ENCODE peak calls at places on chromosomes 12 and 14, in nine cellular contexts. U is BJ; P is OCI-LY7; I is CD4-positive, alpha-beta memory T cell; C is mesendoderm; H is stomach; Z is CD4-positive, CD25-positive, alpha-beta regulatory T cell; R is sigmoid colon; S is lower lobe of right lung. T is an unnamed sample. For H3K36me3, the result is how much of the 10 kb centered on the place peaks cover.

GRCh38 chr14:28707814-28708213 is 58.8 kb upstream of the FOXG1 start:
- DNase-seq in U (no peak), P (no peak), I (no peak), C (no peak), H (no peak), Z (no peak), R (no peak), S (no peak), T (peak)

GRCh38 chr14:56918849-56919574 is 108.7 kb upstream of the OTX2 start:
- DNase-seq in U (no peak), P (no peak), I (no peak), C (no peak), H (no peak), Z (no peak), R (no peak), S (no peak), T (no peak)

GRCh38 chr12:108816652-108817335 is 40.6 kb downstream of the SSH1 start:
- DNase-seq in U (no peak), P (no peak), I (no peak), C (no peak), H (no peak), Z (no peak), R (no peak), S (no peak), T (no peak)

GRCh38 chr14:61575751-61576150 is 119.6 kb upstream of the HIF1A start:
- DNase-seq in U (no peak), P (no peak), I (no peak), C (no peak), H (no peak), Z (no peak), R (no peak), S (no peak), T (no peak)

GRCh38 chr14:92903359-92903758 is 19.6 kb upstream of the CHGA start:
- DNase-seq in U (no peak), P (no peak), I (no peak), C (no peak), H (no peak), Z (no peak), R (no peak), S (no peak), T (no peak)

GRCh38 chr14:67728258-67728657 is 26.6 kb downstream of the RDH12 start:
- DNase-seq in U (no peak), P (no peak), I (no peak), C (no peak), H (no peak), Z (no peak), R (no peak), S (no peak), T (no peak)

GRCh38 chr12:103915306-103915705 is 14.9 kb upstream of the HSP90B1 start:
- DNase-seq in U (no peak), P (no peak), I (no peak), C (no peak), H (no peak), Z (no peak), R (no peak), S (no peak), T (no peak)

GRCh38 chr14:20327005-20327869 is 5.8 kb downstream of the CCNB1IP1 start:
- DNase-seq in U (no peak), P (peak), I (peak), C (peak), H (no peak), Z (peak), R (no peak), S (no peak), T (no peak)

GRCh38 chr12:56350662-56351061 is 9.2 kb downstream of the STAT2 start:
- DNase-seq in U (no peak), P (no peak), I (no peak), C (no peak), H (no peak), Z (no peak), R (no peak), S (no peak), T (no peak)

GRCh38 chr12:1913377-1914115 is 4.9 kb downstream of the CACNA2D4 start:
- DNase-seq in U (no peak), P (no peak), I (no peak), C (no peak), H (peak), Z (no peak), R (no peak), S (peak), T (no peak)

DNA sequence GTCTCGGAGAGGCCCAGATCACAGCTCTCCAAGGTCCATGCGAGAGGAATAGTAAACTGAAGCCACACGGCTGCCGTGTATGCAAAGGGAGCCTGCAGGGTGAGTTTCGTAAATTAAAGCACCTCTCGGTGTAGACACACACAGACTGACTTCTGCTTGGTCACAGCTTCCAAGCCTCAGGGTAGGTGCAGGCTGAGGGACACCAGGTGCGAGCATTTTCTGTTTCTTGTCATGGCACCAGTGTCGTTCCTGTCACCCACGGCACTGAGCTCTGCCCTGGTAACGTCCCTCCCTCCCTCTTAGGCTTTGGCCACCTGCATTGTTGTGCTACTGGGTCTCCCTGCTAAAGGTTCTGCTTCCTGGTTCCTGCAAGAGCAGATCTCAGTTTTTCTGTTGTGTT is 76.2 kb upstream of the DYNC1H1 start:
- DNase-seq in U (no peak), P (no peak), I (no peak), C (no peak), H (no peak), Z (no peak), R (no peak), S (no peak), T (no peak)
- H3K36me3 ChIP-seq in U (under half), P (half or more), I (half or more), C (under half), H (half or more), Z (half or more), R (under half), S (half or more), T (under half)

GRCh38 chr12:88083634-88084033 is 54.4 kb upstream of the C12orf50 start:
- DNase-seq in U (no peak), P (no peak), I (no peak), C (no peak), H (no peak), Z (no peak), R (no peak), S (no peak), T (no peak)

GRCh38 chr12:88081247-88081646 is 52.0 kb upstream of the C12orf50 start:
- DNase-seq in U (no peak), P (no peak), I (no peak), C (no peak), H (no peak), Z (no peak), R (no peak), S (no peak), T (no peak)

DNA sequence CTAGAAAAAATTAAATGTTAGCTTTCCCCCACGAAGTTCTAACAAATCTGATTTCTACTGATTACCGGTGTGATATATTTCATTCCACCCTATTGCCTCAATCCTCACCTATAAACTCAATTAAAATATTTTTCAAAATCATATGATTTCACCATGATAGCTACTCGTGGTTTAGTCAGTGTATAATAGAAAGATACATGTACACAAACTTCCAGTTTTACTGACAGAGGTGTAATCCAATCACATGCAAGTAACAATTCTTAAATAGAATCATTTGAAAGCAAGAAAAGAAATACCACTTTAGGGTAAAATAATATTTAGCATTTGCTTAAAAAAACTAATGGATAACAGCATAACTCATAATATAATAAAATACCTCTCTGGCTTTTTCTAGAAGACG is 55.0 kb upstream of the C12orf50 start:
- DNase-seq in U (no peak), P (no peak), I (no peak), C (no peak), H (no peak), Z (no peak), R (no peak), S (no peak), T (no peak)
- H3K36me3 ChIP-seq in U (under half), P (half or more), I (under half), C (under half), H (half or more), Z (under half), R (under half), S (half or more), T (under half)

GRCh38 chr12:122864894-122865253 is 29.6 kb downstream of the HIP1R start:
- DNase-seq in U (no peak), P (no peak), I (no peak), C (no peak), H (no peak), Z (no peak), R (no peak), S (no peak), T (no peak)
- H3K36me3 ChIP-seq in U (under half), P (under half), I (under half), C (under half), H (half or more), Z (under half), R (under half), S (half or more), T (under half)

GRCh38 chr14:101031721-101032120 is 128.2 kb upstream of the RTL1 start:
- DNase-seq in U (no peak), P (no peak), I (no peak), C (no peak), H (no peak), Z (no peak), R (peak), S (no peak), T (no peak)

GRCh38 chr14:101033446-101034165 is 130.1 kb upstream of the RTL1 start:
- DNase-seq in U (no peak), P (no peak), I (no peak), C (no peak), H (no peak), Z (no peak), R (peak), S (no peak), T (no peak)

GRCh38 chr14:101032433-101032832 is 128.9 kb upstream of the RTL1 start:
- DNase-seq in U (no peak), P (no peak), I (no peak), C (no peak), H (no peak), Z (no peak), R (peak), S (no peak), T (no peak)

GRCh38 chr14:101031186-101031585 is 127.7 kb upstream of the RTL1 start:
- DNase-seq in U (no peak), P (no peak), I (no peak), C (no peak), H (no peak), Z (no peak), R (peak), S (no peak), T (no peak)

GRCh38 chr14:101033006-101033405 is 129.5 kb upstream of the RTL1 start:
- DNase-seq in U (no peak), P (no peak), I (no peak), C (no peak), H (no peak), Z (no peak), R (peak), S (no peak), T (no peak)
- H3K36me3 ChIP-seq in U (under half), P (under half), I (under half), C (under half), H (under half), Z (under half), R (under half), S (under half), T (under half)

GRCh38 chr12:106801830-106802561 is 27.5 kb downstream of the RIC8B start:
- DNase-seq in U (no peak), P (no peak), I (no peak), C (no peak), H (no peak), Z (no peak), R (no peak), S (no peak), T (no peak)
- H3K36me3 ChIP-seq in U (under half), P (under half), I (under half), C (under half), H (under half), Z (under half), R (under half), S (under half), T (under half)

T was measured in kidney epithelial cell.